ENCODE peak calls at places on chromosomes 3 and 15, in six cellular contexts. C is IMR-90, D is brain microvascular endothelial cell, V is A549, W is left lung, S is esophagus squamous epithelium. X is an unnamed sample.

GRCh38 chr15:88620995-88621772 is at the start of gene AEN:
- DNase-seq in S (peak), V (peak), W (peak), C (peak), D (peak), X (peak)

GRCh38 chr15:70741107-70741511 is 22.2 kb downstream of the UACA start:
- DNase-seq in S (no peak), W (peak), D (peak), V (peak), C (peak), X (peak)

GRCh38 chr15:41483519-41483918 is 10.2 kb upstream of the ITPKA start:
- DNase-seq in C (no peak), D (no peak), V (no peak), S (no peak), W (no peak), X (no peak)

GRCh38 chr3:109927161-109927560 is 589.8 kb upstream of the DPPA4 start:
- DNase-seq in W (no peak), V (peak), D (peak), C (peak), S (no peak), X (peak)

GRCh38 chr15:58870451-58870850 is 63.0 kb downstream of the SLTM start:
- DNase-seq in W (no peak), C (peak), S (no peak), V (no peak), D (no peak), X (no peak)

GRCh38 chr3:166663194-166663593 is 716.9 kb downstream of the ZBBX start:
- DNase-seq in S (no peak), V (no peak), D (no peak), W (no peak), C (no peak), X (no peak)

GRCh38 chr3:33134026-33134625 is 20.3 kb downstream of the CRTAP start:
- DNase-seq in C (peak), V (no peak), D (peak), W (no peak), S (no peak), X (no peak)

GRCh38 chr15:61228025-61228901 is 839 bp downstream of the RORA start:
- DNase-seq in C (peak), W (no peak), D (no peak), V (peak), S (no peak), X (no peak)

GRCh38 chr3:141680620-141681389 is 57.3 kb upstream of the RNF7 start:
- DNase-seq in V (no peak), C (peak), W (no peak), S (no peak), D (peak), X (no peak)

GRCh38 chr3:30353711-30354467 is 252.5 kb upstream of the TGFBR2 start:
- DNase-seq in W (no peak), S (no peak), C (no peak), D (no peak), V (no peak), X (no peak)

GRCh38 chr15:70152070-70152480 is 54.4 kb upstream of the TLE3 start:
- DNase-seq in S (no peak), W (no peak), C (peak), D (peak), V (no peak), X (no peak)

GRCh38 chr3:10955694-10956453 is 36.7 kb upstream of the SLC6A1 start:
- DNase-seq in V (no peak), S (no peak), W (no peak), C (no peak), D (no peak), X (no peak)

GRCh38 chr3:12967751-12968209 is 105.4 kb downstream of the IQSEC1 start:
- DNase-seq in D (peak), V (peak), C (peak), S (peak), W (peak), X (no peak)

GRCh38 chr3:115436767-115437301 is 186.5 kb upstream of the GAP43 start:
- DNase-seq in S (no peak), V (peak), D (peak), W (no peak), C (peak), X (peak)

GRCh38 chr3:102090646-102091045 is 241.3 kb downstream of the NFKBIZ start:
- DNase-seq in C (peak), D (peak), W (no peak), V (peak), S (no peak), X (peak)

GRCh38 chr15:48862705-48863104 is 15.2 kb upstream of the EID1 start:
- DNase-seq in C (no peak), V (no peak), D (no peak), W (no peak), S (no peak), X (no peak)

GRCh38 chr15:91040851-91041250 is 18.5 kb upstream of the VPS33B start:
- DNase-seq in W (no peak), D (no peak), V (no peak), S (no peak), C (no peak), X (no peak)

GRCh38 chr3:57152150-57152549 is 13.0 kb downstream of the IL17RD start:
- DNase-seq in D (no peak), S (no peak), C (no peak), V (no peak), W (no peak), X (no peak)
- TF ChIP-seq CTCF in D (peak), S (peak), C (no peak), V (no peak), W (no peak), X (no peak)

GRCh38 chr15:26102988-26103387 is 239.9 kb upstream of the ATP10A start:
- DNase-seq in C (peak), S (no peak), W (no peak), D (no peak), V (no peak), X (no peak)

GRCh38 chr15:26101443-26101842 is 238.3 kb upstream of the ATP10A start:
- DNase-seq in V (no peak), W (no peak), S (no peak), C (no peak), D (no peak), X (no peak)

GRCh38 chr15:26102365-26102764 is 239.2 kb upstream of the ATP10A start:
- DNase-seq in V (no peak), D (no peak), C (no peak), W (no peak), S (no peak), X (no peak)

GRCh38 chr15:26106556-26106955 is 243.4 kb upstream of the ATP10A start:
- DNase-seq in V (no peak), D (no peak), C (no peak), W (no peak), S (no peak), X (no peak)
- H3K4me3 ChIP-seq in V (no peak), D (no peak), C (no peak), W (no peak), S (no peak), X (no peak)

DNA sequence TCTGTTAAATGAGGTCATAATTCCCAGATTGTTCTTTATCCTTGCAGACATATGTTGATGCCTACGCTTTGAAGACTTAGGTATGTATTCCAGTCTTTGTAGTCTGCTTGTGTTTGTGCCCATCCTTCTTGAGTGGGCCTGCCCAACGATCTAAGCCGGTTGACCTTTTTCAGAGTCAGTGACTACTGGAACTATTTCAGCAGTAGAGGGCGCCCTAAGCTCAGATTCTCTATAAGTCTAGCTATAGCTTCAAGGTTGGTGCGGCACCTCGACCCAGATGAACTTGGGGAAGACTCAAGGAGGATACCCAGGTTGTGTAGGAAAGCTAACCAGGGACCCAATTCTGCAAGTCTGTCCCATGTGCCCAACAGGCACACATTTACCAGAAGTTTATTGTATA is 228.8 kb upstream of the PPP2R3A start:
- DNase-seq in C (peak), D (peak), S (no peak), V (peak), W (no peak), X (no peak)
- TF ChIP-seq CTCF in C (peak), D (peak), S (no peak), V (no peak), W (no peak), X (no peak)

GRCh38 chr15:51924146-51925068 is 47.2 kb downstream of the LEO1 start:
- DNase-seq in C (no peak), D (no peak), W (no peak), S (no peak), V (no peak), X (no peak)
- H3K4me3 ChIP-seq in C (no peak), D (no peak), W (no peak), S (no peak), V (no peak), X (no peak)

GRCh38 chr3:8336456-8336855 is 165.2 kb upstream of the LMCD1 start:
- DNase-seq in C (no peak), W (no peak), D (no peak), S (no peak), V (peak), X (no peak)
- TF ChIP-seq CTCF in C (peak), W (no peak), D (peak), S (no peak), V (no peak), X (peak)

GRCh38 chr3:172522871-172523818 is at the start of gene TNFSF10:
- DNase-seq in S (peak), V (no peak), W (peak), C (peak), D (no peak), X (no peak)

GRCh38 chr3:172519241-172519640 is 4.0 kb downstream of the TNFSF10 start:
- DNase-seq in D (no peak), S (no peak), C (peak), V (no peak), W (no peak), X (no peak)

GRCh38 chr3:172519740-172520139 is 3.5 kb downstream of the TNFSF10 start:
- DNase-seq in S (no peak), V (no peak), W (no peak), D (no peak), C (no peak), X (no peak)

GRCh38 chr3:172517859-172518466 is 5.3 kb downstream of the TNFSF10 start:
- DNase-seq in W (no peak), V (no peak), S (no peak), C (no peak), D (no peak), X (no peak)

GRCh38 chr3:172520332-172520831 is 2.8 kb downstream of the TNFSF10 start:
- DNase-seq in S (no peak), D (peak), V (no peak), W (no peak), C (peak), X (peak)
- H3K4me3 ChIP-seq in S (peak), D (no peak), V (no peak), W (peak), C (no peak), X (no peak)

GRCh38 chr3:181690769-181691168 is 21.0 kb upstream of the SOX2 start:
- DNase-seq in C (no peak), S (no peak), V (no peak), W (no peak), D (no peak), X (no peak)

GRCh38 chr3:181689546-181689945 is 22.2 kb upstream of the SOX2 start:
- DNase-seq in S (no peak), V (no peak), D (no peak), C (no peak), W (no peak), X (no peak)

GRCh38 chr3:181683563-181683962 is 28.2 kb upstream of the SOX2 start:
- DNase-seq in C (no peak), D (no peak), S (no peak), V (no peak), W (no peak), X (no peak)

GRCh38 chr3:181687190-181687589 is 24.5 kb upstream of the SOX2 start:
- DNase-seq in D (no peak), C (no peak), W (no peak), V (no peak), S (no peak), X (no peak)

GRCh38 chr3:181687738-181688137 is 24.0 kb upstream of the SOX2 start:
- DNase-seq in S (no peak), V (no peak), W (no peak), D (no peak), C (no peak), X (no peak)
- TF ChIP-seq CTCF in S (no peak), V (no peak), W (no peak), D (no peak), C (no peak), X (no peak)

DNA sequence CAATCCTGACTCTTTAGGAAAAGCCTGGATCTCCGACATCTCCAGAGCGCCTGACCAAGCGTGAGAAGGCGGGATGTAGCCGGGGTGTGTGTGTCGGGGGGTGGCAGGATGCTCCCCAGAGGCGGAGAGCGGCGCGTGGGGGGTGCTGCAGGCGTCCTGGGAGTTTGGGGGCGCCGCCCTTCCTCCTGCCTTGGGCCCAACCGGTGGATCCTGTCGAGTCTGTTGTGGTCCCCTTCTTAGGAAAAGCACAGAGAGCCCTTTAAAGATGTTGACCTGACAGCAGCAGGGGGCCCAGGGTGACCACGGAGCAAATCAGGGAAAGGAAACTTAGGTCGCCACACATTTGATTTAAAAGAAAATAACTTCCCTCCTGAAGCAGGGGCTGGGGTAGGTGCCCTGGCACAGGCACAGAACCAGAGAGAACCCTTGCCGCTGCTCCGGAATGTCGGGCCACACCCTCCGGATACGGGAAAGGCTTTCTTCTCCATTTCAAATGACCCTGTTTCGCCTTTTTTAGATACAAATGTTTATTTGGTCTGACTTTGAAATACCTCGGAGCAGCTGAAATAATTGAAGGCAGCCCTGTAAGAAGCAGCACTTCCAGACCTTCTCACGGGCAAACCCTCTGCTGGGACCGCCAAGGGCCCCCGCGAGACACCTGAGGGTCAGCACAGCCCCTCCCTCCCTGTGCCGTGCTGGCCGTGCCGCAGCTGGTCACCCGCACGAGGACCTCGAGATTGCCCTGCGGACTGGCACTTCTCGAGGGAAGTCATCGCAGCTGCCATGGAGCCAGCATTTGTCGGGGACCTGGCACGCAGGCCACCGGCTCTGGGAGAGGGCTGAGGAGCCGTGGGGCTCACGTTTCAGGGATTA is 102.9 kb upstream of the KLF13 start:
- DNase-seq in D (no peak), V (no peak), W (peak), C (no peak), S (no peak), X (no peak)
- H3K4me3 ChIP-seq in D (no peak), V (no peak), W (peak), C (no peak), S (peak), X (no peak)

GRCh38 chr3:49120438-49121135 is at the start of gene USP19:
- DNase-seq in D (peak), S (peak), C (peak), V (peak), W (peak), X (no peak)
- TF ChIP-seq CTCF in D (no peak), S (no peak), C (no peak), V (no peak), W (no peak), X (no peak)

DNA sequence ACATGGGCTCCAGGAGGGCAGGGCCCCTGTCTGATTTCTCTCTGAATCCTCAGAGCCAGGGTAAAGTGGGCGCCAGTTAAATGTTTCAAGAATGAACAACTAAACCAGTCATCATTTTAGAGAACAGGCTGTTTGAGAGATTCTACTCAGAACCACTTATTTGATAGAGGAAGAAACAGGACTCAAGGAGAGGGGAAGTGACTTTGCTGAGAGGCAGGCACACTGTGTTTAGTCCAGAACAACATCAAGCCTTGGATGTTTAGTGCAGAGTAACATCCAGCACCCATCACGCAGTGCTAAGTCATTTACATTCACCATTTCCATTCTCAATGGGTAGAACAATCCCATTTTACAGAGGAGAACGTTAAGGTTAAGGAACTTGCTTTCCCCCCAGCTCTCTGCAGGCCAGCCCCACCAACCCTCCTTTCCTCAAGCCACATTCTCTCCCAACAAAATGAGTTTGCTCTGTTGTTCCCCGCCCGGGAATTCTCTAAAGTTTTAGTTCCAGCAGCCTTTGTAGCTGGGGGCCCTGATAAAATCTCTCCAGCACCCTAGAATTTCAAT is 1.1 kb downstream of the NMNAT3 start:
- DNase-seq in D (no peak), S (no peak), C (no peak), V (no peak), W (no peak), X (no peak)
- H3K4me3 ChIP-seq in D (no peak), S (peak), C (no peak), V (peak), W (peak), X (no peak)